ENCODE peak calls at places on chromosomes 4 and X, in four cellular contexts. X is HepG2, N is H1, L is NT2/D1. M is an unnamed sample.

GRCh38 chr4:174928174-174928573 is 10.0 kb downstream of the ADAM29 start:
- DNase-seq in X (no peak), N (no peak), L (no peak), M (no peak)

GRCh38 chr4:620201-620600 is 5.2 kb upstream of the PDE6B start:
- DNase-seq in X (no peak), N (no peak), L (no peak), M (no peak)

GRCh38 chrX:110374544-110374943 is 15.9 kb downstream of the RTL9 start:
- DNase-seq in X (no peak), N (no peak), L (no peak), M (no peak)

GRCh38 chrX:46796574-46797191 is 37.8 kb upstream of the SLC9A7 start:
- DNase-seq in X (peak; percentile 54), N (peak; percentile 78), L (peak; percentile 57), M (peak; percentile 73)

GRCh38 chrX:150688911-150689451 is 4.2 kb upstream of the MTMR1 start:
- DNase-seq in X (peak; percentile 29), N (no peak), L (peak; percentile 28), M (peak; percentile 15)

GRCh38 chr4:108774809-108775530 is 12.1 kb upstream of the ETNPPL start:
- DNase-seq in X (no peak), N (no peak), L (no peak), M (no peak)

GRCh38 chr4:52997132-52997416 is 135.0 kb downstream of the RASL11B start:
- DNase-seq in X (no peak), N (no peak), L (no peak), M (no peak)

GRCh38 chrX:12210196-12210815 is 72.0 kb downstream of the FRMPD4 start:
- DNase-seq in X (no peak), N (no peak), L (no peak), M (no peak)

GRCh38 chrX:39063037-39063436 is 261.8 kb downstream of the MID1IP1 start:
- DNase-seq in X (no peak), N (no peak), L (no peak), M (no peak)

GRCh38 chr4:119233750-119234149 is 21.2 kb downstream of the USP53 start:
- DNase-seq in X (no peak), N (no peak), L (no peak), M (no peak)

GRCh38 chrX:136325377-136325776 is 24.6 kb downstream of the ADGRG4 start:
- DNase-seq in X (no peak), N (no peak), L (no peak), M (no peak)

GRCh38 chr4:32864713-32865351 is 2144.7 kb downstream of the PCDH7 start:
- DNase-seq in X (no peak), N (no peak), L (no peak), M (no peak)

GRCh38 chrX:124388562-124388961 is 42.2 kb downstream of the SH2D1A start:
- DNase-seq in X (peak; percentile 9), N (peak; percentile 49), L (peak; percentile 18), M (peak; percentile 67)

GRCh38 chr4:88107406-88108107 is 50.9 kb downstream of the ABCG2 start:
- DNase-seq in X (peak; percentile 99), N (no peak), L (no peak), M (no peak)

GRCh38 chrX:19063030-19063429 is 59.2 kb downstream of the ADGRG2 start:
- DNase-seq in X (no peak), N (no peak), L (no peak), M (no peak)

GRCh38 chr4:118352843-118353373 is at the start of gene PRSS12:
- DNase-seq in X (peak; percentile 28), N (peak; percentile 94), L (peak; percentile 66), M (peak; percentile 83)

GRCh38 chr4:40838742-40839141 is 89.0 kb downstream of the NSUN7 start:
- DNase-seq in X (no peak), N (no peak), L (no peak), M (no peak)

GRCh38 chr4:15443770-15444169 is 15.9 kb downstream of the C1QTNF7 start:
- DNase-seq in X (no peak), N (no peak), L (no peak), M (no peak)

GRCh38 chrX:48927125-48927524 is 8.3 kb upstream of the PIM2 start:
- DNase-seq in X (no peak), N (peak; percentile 49), L (no peak), M (no peak)

GRCh38 chr4:155875878-155876277 is 9.8 kb upstream of the ASIC5 start:
- DNase-seq in X (no peak), N (no peak), L (no peak), M (no peak)

GRCh38 chrX:29488919-29489318 is 726.4 kb upstream of the MAGEB2 start:
- DNase-seq in X (no peak), N (no peak), L (no peak), M (no peak)

GRCh38 chrX:40169193-40170086 is 71.7 kb upstream of the BCOR start:
- DNase-seq in X (peak; percentile 70), N (peak; percentile 73), L (peak; percentile 88), M (no peak)

GRCh38 chr4:176011523-176011922 is 54.1 kb upstream of the WDR17 start:
- DNase-seq in X (no peak), N (no peak), L (no peak), M (no peak)

GRCh38 chr4:148284526-148285193 is 157.6 kb downstream of the NR3C2 start:
- DNase-seq in X (no peak), N (no peak), L (no peak), M (no peak)

GRCh38 chr4:2768921-2769336 is 12.8 kb upstream of the TNIP2 start:
- DNase-seq in X (no peak), N (no peak), L (no peak), M (no peak)

GRCh38 chrX:115357316-115357715 is 67.8 kb downstream of the LUZP4 start:
- DNase-seq in X (no peak), N (no peak), L (no peak), M (no peak)
- TF ChIP-seq SUZ12 in X (no peak), N (no peak), L (no peak), M (no peak)

GRCh38 chrX:37755073-37755472 is 24.8 kb upstream of the CYBB start:
- DNase-seq in X (no peak), N (no peak), L (no peak), M (no peak)
- TF ChIP-seq SUZ12 in X (no peak), N (no peak), L (no peak), M (no peak)

DNA sequence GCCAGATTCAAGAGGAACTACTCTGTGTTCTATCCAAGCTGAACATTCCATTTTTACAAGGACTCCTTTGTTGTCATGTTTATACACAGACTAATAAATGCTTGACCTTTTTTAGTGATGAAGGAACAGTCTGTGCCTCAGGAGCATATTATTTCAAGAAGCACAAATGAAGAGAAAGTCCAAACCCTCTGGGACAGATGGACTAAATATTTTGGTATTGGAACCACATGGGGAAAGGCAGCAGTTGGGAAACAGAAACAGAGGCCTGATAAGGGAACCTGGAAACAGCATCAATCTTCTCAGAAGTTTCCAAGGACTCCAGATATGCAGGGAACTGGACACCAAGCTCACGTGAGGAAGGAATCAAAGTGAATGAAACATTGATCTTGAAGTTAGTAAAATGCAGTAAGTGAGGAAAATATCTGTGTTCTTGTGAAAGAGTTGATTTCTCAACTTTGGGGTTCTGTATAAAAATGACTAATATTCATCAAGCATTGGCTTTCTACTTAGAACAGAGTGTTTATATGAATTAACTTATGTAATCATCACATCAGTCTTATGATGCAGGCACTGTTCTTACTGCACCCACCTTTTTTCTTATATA is 149.0 kb upstream of the JADE1 start:
- DNase-seq in X (no peak), N (no peak), L (no peak), M (no peak)
- TF ChIP-seq SUZ12 in X (no peak), N (no peak), L (no peak), M (no peak)

GRCh38 chr4:4711902-4712301 is 147.6 kb upstream of the MSX1 start:
- DNase-seq in X (no peak), N (no peak), L (no peak), M (no peak)
- TF ChIP-seq SUZ12 in X (no peak), N (no peak), L (no peak), M (no peak)

DNA sequence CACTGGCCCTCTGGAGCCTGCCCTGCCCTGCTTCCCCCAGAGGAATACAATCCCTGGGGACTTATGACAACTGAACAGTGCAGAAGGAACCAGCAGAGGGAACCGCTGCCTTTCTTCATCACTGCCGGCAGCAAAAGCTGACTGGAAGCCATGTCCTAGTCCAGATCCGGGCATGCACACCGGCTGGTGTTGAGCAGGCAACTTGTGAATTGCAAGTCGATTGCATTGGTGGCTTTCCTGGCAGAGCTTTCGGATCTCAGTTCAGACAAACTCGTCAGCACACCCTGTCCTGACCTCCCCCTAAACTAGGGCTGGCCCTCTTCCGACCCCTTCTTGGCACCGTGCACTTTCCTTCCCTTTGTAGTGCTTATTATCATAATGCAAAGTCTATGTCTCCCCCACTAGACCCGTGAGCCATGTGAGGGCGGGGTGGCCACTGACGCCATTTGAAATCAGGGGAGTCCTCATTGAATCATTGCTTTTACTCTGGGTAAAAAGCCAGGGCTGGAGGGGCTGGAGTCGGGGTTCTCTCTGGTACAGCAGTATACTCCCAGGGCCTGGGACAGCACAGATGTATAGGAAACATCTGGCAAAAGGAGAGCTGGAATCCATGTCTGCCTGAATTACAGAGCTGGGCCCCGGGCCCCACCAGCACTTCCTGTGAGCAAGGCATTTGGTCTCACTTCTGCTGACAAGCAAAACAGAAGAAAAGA is 1.8 kb downstream of the ARHGAP4 start:
- DNase-seq in X (peak; percentile 58), N (no peak), L (no peak), M (peak; percentile 60)
- TF ChIP-seq SUZ12 in X (no peak), N (no peak), L (no peak), M (no peak)

GRCh38 chrX:56000729-56001128 is 231.4 kb upstream of the KLF8 start:
- DNase-seq in X (no peak), N (no peak), L (no peak), M (no peak)
- TF ChIP-seq SUZ12 in X (no peak), N (no peak), L (no peak), M (no peak)

GRCh38 chr4:16801356-16801755 is 97.1 kb downstream of the LDB2 start:
- DNase-seq in X (no peak), N (no peak), L (no peak), M (no peak)
- TF ChIP-seq SUZ12 in X (no peak), N (no peak), L (no peak), M (no peak)

GRCh38 chr4:39020130-39020529 is 12.1 kb downstream of the TMEM156 start:
- DNase-seq in X (no peak), N (no peak), L (no peak), M (no peak)
- TF ChIP-seq SUZ12 in X (no peak), N (no peak), L (no peak), M (no peak)

DNA sequence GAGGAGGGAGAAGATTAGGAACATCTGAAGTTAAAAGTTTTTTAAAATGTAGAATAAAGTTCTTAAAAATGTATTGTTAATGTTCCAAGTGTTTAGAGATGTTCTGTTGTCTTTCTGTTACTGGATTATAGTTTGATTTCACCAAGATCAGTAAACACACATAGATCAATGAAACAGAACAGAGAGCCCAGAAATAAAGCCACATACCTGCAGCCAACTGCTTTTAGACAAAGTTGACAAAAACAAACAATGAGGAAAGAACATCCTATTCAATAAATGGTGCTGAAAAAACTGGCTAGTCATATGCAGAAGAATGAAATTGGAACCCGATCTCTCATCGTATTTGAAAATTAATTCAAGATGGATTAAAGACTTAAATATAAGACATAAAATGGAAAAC is 966.3 kb upstream of the POU3F4 start:
- DNase-seq in X (no peak), N (no peak), L (no peak), M (no peak)
- TF ChIP-seq SUZ12 in X (no peak), N (no peak), L (no peak), M (no peak)